ENCODE peak calls at places on chromosome 21, in four cellular contexts. E, B, Z and S are unnamed samples.

GRCh38 chr21:42556960-42557359 is 43.3 kb downstream of the SLC37A1 start:
- DNase-seq in E (no peak), B (no peak), Z (peak; percentile 58), S (no peak)

GRCh38 chr21:27590271-27590670 is 623.4 kb upstream of the ADAMTS5 start:
- DNase-seq in E (no peak), B (no peak), Z (no peak), S (no peak)

GRCh38 chr21:34594566-34595234 is 20.2 kb downstream of the RCAN1 start:
- DNase-seq in E (no peak), B (no peak), Z (no peak), S (no peak)

GRCh38 chr21:25536752-25537151 is 70.5 kb downstream of the MRPL39 start:
- DNase-seq in E (no peak), B (no peak), Z (no peak), S (no peak)

GRCh38 chr21:17602874-17603273 is 9.8 kb downstream of the BTG3 start:
- DNase-seq in E (peak; percentile 58), B (no peak), Z (no peak), S (no peak)

GRCh38 chr21:31665397-31665796 is 5.9 kb downstream of the SOD1 start:
- DNase-seq in E (no peak), B (no peak), Z (no peak), S (no peak)

GRCh38 chr21:17688912-17689874 is 76.5 kb upstream of the BTG3 start:
- DNase-seq in E (peak; percentile 84), B (peak; percentile 6), Z (peak; percentile 37), S (peak; percentile 89)

GRCh38 chr21:14741237-14741636 is 195.1 kb upstream of the SAMSN1 start:
- DNase-seq in E (no peak), B (no peak), Z (no peak), S (no peak)

GRCh38 chr21:14308234-14308633 is 74.7 kb downstream of the HSPA13 start:
- DNase-seq in E (no peak), B (no peak), Z (no peak), S (no peak)

GRCh38 chr21:42614811-42615342 is 38.5 kb upstream of the PDE9A start:
- DNase-seq in E (no peak), B (peak; percentile 29), Z (peak; percentile 38), S (peak; percentile 86)

GRCh38 chr21:20272791-20273362 is 725.3 kb upstream of the NCAM2 start:
- DNase-seq in E (no peak), B (no peak), Z (no peak), S (no peak)

GRCh38 chr21:41091561-41091960 is 76.4 kb upstream of the BACE2 start:
- DNase-seq in E (no peak), B (no peak), Z (no peak), S (no peak)

GRCh38 chr21:17612023-17612564 is 607 bp downstream of the BTG3 start:
- DNase-seq in E (no peak), B (peak; percentile 3), Z (peak; percentile 54), S (peak; percentile 90)

GRCh38 chr21:41313765-41314164 is 2.8 kb upstream of the FAM3B start:
- DNase-seq in E (no peak), B (no peak), Z (no peak), S (no peak)

GRCh38 chr21:42007541-42007940 is 2.6 kb downstream of the ZBTB21 start:
- DNase-seq in E (no peak), B (no peak), Z (no peak), S (no peak)

GRCh38 chr21:36385909-36386642 is 884 bp downstream of the CHAF1B start:
- DNase-seq in E (no peak), B (no peak), Z (peak; percentile 15), S (no peak)

GRCh38 chr21:36385233-36385908 is at the start of gene CHAF1B:
- DNase-seq in E (peak; percentile 27), B (peak; percentile 76), Z (peak; percentile 86), S (peak; percentile 61)

GRCh38 chr21:36381841-36382589 is 3.2 kb upstream of the CHAF1B start:
- DNase-seq in E (no peak), B (no peak), Z (no peak), S (no peak)

GRCh38 chr21:36388076-36388475 is 2.9 kb downstream of the CHAF1B start:
- DNase-seq in E (no peak), B (no peak), Z (no peak), S (no peak)

DNA sequence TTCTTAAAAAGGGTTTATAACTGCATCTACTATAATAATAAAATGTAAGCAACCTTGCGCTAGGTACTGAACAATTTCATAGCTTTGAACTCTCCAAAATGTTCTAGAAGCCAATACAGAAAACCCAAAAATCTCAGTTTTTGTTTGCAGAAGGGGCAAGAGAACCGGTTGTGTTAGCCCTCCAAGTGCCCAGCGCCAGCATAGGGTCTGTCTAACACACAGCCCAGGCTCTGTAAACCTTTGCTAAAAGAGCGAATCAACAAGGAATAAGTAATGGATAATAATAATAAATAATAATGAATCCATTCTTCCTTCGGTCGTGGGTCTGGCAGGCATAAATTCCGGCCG is 333 bp upstream of the CHAF1B start:
- DNase-seq in E (no peak), B (no peak), Z (no peak), S (no peak)
- H3K4me3 ChIP-seq in E (peak overlapping the region; percentile 53), B (no peak overlapping the region), Z (peak overlapping the region; percentile 70), S (no peak overlapping the region)

GRCh38 chr21:30326390-30326789 is 6.3 kb upstream of the KRTAP26-1 start:
- DNase-seq in E (no peak), B (no peak), Z (no peak), S (no peak)
- H3K4me3 ChIP-seq in E (no peak overlapping the region), B (no peak overlapping the region), Z (no peak overlapping the region), S (no peak overlapping the region)

GRCh38 chr21:36696640-36697472 is 2.1 kb upstream of the SIM2 start:
- DNase-seq in E (no peak), B (no peak), Z (no peak), S (no peak)
- H3K4me3 ChIP-seq in E (no peak overlapping the region), B (no peak overlapping the region), Z (no peak overlapping the region), S (no peak overlapping the region)

DNA sequence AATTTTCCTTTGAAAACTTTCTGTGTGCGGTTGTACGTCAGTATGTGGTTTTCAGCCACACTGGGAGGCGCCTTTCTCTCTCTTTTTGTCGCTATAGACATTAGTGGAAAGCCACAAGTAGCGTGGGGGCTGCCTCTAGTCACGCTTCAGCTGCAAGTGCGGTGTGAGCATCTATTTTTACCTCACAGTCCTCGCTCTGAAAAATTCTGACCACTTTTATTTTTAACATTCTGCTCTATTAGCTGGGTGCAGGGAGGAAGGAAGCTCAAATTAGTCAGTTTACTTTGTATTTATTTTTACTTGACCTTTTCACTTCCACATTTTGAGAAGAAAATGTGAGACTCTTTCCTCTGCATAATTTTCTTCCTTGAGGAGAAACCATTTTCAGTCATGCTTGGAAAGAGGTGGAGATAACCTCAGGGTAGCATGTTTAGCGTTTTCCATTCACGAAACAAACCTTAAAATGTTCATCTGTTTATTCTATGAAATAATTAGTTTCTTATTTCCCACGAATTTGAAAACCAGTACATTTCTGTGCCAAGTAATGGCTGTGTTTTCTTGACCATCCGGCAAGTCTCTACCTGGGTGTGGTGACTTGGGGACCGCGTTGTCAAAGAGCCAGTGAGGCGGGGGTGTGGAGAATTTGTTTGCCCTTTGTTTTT is 35.6 kb downstream of the ADARB1 start:
- DNase-seq in E (no peak), B (no peak), Z (peak; percentile 83), S (no peak)
- H3K4me3 ChIP-seq in E (no peak overlapping the region), B (peak overlapping the region; percentile 42), Z (peak overlapping the region; percentile 16), S (no peak overlapping the region)

GRCh38 chr21:18741954-18742353 is 338.4 kb upstream of the TMPRSS15 start:
- DNase-seq in E (no peak), B (no peak), Z (no peak), S (no peak)

GRCh38 chr21:18743523-18743922 is 339.9 kb upstream of the TMPRSS15 start:
- DNase-seq in E (no peak), B (no peak), Z (no peak), S (no peak)

DNA sequence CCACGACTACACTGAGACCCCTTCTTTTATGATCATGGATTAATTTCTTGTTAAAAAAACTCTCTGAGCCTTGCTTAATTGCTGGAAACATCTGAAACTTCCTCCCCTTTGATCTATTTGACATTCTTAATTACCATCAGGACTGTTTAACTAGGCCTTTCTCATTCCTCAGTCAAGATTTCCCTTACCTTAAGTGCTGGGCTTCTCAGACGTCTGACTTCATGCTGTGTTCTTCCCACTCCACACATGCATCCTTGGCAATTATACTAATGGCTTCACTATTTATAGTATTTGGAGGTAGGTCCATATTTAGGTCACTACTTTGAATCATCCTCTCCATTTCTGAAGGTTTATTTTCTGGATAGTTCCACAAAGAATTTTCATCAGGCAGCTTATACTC is 341.3 kb upstream of the TMPRSS15 start:
- DNase-seq in E (no peak), B (no peak), Z (no peak), S (no peak)
- H3K4me3 ChIP-seq in E (no peak overlapping the region), B (no peak overlapping the region), Z (no peak overlapping the region), S (no peak overlapping the region)

GRCh38 chr21:33109574-33110339 is 39.8 kb downstream of the OLIG1 start:
- DNase-seq in E (no peak), B (no peak), Z (no peak), S (peak; percentile 77)
- H3K4me3 ChIP-seq in E (no peak overlapping the region), B (no peak overlapping the region), Z (no peak overlapping the region), S (no peak overlapping the region)

DNA sequence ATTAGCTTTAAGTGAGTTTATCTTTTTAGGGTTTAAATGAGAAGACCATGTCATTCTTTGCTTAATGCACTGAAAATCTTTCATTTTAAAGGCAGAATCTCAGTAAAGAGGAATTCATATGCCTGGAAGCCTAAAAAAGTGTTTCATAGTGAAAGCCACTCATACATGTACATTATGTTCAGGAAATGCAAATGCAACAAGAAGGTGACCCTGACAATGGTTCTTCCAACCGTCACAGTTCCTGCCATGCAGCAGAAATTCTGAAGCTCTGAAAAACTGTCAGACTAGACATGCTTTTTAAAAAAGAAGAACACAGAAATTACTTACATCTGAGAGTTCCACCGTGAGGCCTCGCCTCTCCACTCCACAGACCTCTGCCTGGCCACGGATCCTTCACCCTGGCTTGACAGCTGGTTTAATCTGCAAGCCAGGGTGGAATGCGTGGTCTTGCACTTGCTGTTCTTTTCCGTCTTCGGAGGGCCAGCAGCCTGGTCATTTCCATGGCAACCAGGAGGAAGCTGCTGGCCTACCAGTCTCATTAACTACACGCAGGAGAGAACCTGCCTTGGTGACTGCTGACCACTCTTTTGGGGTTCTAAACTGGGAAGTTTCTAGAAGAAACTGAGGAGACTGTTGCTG is 41.8 kb upstream of the PAXBP1 start:
- DNase-seq in E (no peak), B (no peak), Z (peak; percentile 29), S (no peak)
- H3K4me3 ChIP-seq in E (no peak overlapping the region), B (no peak overlapping the region), Z (no peak overlapping the region), S (no peak overlapping the region)

GRCh38 chr21:46550511-46550941 is 54.4 kb downstream of the S100B start:
- DNase-seq in E (no peak), B (peak; percentile 52), Z (no peak), S (peak; percentile 11)
- H3K4me3 ChIP-seq in E (no peak overlapping the region), B (peak overlapping the region; percentile 32), Z (no peak overlapping the region), S (no peak overlapping the region)

DNA sequence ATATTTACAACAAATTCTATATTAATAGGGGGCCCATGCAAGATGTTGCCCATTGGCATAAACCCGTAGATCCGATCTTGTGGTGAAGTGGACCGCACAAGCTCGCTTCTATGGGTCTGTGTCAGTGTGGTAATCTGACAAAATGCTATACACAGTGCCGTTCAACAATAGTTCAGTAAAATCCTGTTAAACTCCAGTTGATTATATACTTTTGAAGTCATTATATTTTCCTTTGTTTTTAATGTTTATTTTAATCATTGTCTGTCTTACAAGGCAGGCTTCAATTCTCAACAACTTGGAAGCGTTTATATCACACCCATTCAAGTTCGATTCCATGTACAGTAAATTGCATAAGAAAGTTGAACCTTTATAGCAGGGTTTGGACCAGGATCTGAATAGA is 809.3 kb downstream of the USP25 start:
- DNase-seq in E (no peak), B (no peak), Z (no peak), S (no peak)
- H3K4me3 ChIP-seq in E (peak overlapping the region; percentile 33), B (no peak overlapping the region), Z (no peak overlapping the region), S (no peak overlapping the region)